ENCODE peak calls at places on chromosomes 1 and 21, in ten cellular contexts. F is RWPE1; H is mesenchymal stem cell; C is SJSA1; L is substantia nigra; M is Panc1; K is effector memory CD4-positive, alpha-beta T cell; E is heart right ventricle; B is HCT116; Z is upper lobe of right lung. R is an unnamed sample.

GRCh38 chr1:11340248-11340632 is 67.2 kb downstream of the UBIAD1 start:
- DNase-seq in F (no peak), H (no peak), C (no peak), L (no peak), M (no peak), K (no peak), E (no peak), B (no peak), Z (no peak), R (no peak)

GRCh38 chr1:47337350-47337749 is 3.8 kb downstream of the CMPK1 start:
- DNase-seq in F (no peak), H (no peak), C (no peak), L (no peak), M (no peak), K (no peak), E (no peak), B (no peak), Z (peak; percentile 40), R (no peak)

GRCh38 chr21:38824124-38824822 is 18.5 kb downstream of the ETS2 start:
- DNase-seq in F (no peak), H (peak; percentile 98), C (no peak), L (no peak), M (no peak), K (no peak), E (no peak), B (no peak), Z (no peak), R (no peak)

GRCh38 chr1:30283199-30283962 is 440.0 kb downstream of the MATN1 start:
- DNase-seq in F (no peak), H (no peak), C (peak; percentile 26), L (no peak), M (no peak), K (no peak), E (no peak), B (no peak), Z (no peak), R (peak; percentile 34)

GRCh38 chr1:27528701-27529637 is 39.0 kb upstream of the WASF2 start:
- DNase-seq in F (no peak), H (peak; percentile 77), C (no peak), L (peak; percentile 69), M (no peak), K (no peak), E (peak; percentile 73), B (no peak), Z (no peak), R (peak; percentile 89)

GRCh38 chr1:212600980-212601379 is 7.6 kb upstream of the ATF3 start:
- DNase-seq in F (no peak), H (peak; percentile 18), C (no peak), L (no peak), M (no peak), K (no peak), E (no peak), B (no peak), Z (no peak), R (no peak)

GRCh38 chr1:220927442-220927841 is 48.2 kb downstream of the HLX start:
- DNase-seq in F (no peak), H (no peak), C (no peak), L (no peak), M (no peak), K (no peak), E (no peak), B (no peak), Z (no peak), R (no peak)

GRCh38 chr1:41917051-41917530 is 1.6 kb downstream of the HIVEP3 start:
- DNase-seq in F (no peak), H (no peak), C (no peak), L (no peak), M (no peak), K (no peak), E (no peak), B (no peak), Z (no peak), R (no peak)

GRCh38 chr1:211925016-211925415 is 94.5 kb upstream of the LPGAT1 start:
- DNase-seq in F (peak; percentile 40), H (no peak), C (no peak), L (no peak), M (no peak), K (no peak), E (no peak), B (no peak), Z (no peak), R (no peak)

GRCh38 chr1:186782791-186783190 is 46.0 kb upstream of the PLA2G4A start:
- DNase-seq in F (no peak), H (no peak), C (no peak), L (no peak), M (no peak), K (no peak), E (no peak), B (no peak), Z (no peak), R (no peak)

GRCh38 chr1:51236548-51237312 is 657 bp downstream of the RNF11 start:
- DNase-seq in F (peak; percentile 60), H (peak; percentile 77), C (peak; percentile 52), L (no peak), M (no peak), K (peak; percentile 11), E (no peak), B (no peak), Z (peak; percentile 76), R (peak; percentile 78)

GRCh38 chr1:67339623-67340343 is 32.1 kb downstream of the IL12RB2 start:
- DNase-seq in F (peak; percentile 44), H (peak; percentile 85), C (no peak), L (no peak), M (no peak), K (no peak), E (no peak), B (no peak), Z (no peak), R (no peak)

GRCh38 chr1:106456832-106457231 is 599.6 kb upstream of the PRMT6 start:
- DNase-seq in F (no peak), H (no peak), C (no peak), L (no peak), M (no peak), K (no peak), E (no peak), B (no peak), Z (no peak), R (no peak)

GRCh38 chr1:180680558-180681144 is 48.8 kb downstream of the XPR1 start:
- DNase-seq in F (peak; percentile 20), H (peak; percentile 29), C (no peak), L (no peak), M (no peak), K (no peak), E (no peak), B (no peak), Z (no peak), R (no peak)

GRCh38 chr1:111279144-111279543 is 11.5 kb upstream of the CHIA start:
- DNase-seq in F (no peak), H (no peak), C (no peak), L (no peak), M (no peak), K (no peak), E (no peak), B (no peak), Z (no peak), R (no peak)

GRCh38 chr1:64514197-64514765 is 44.4 kb downstream of the CACHD1 start:
- DNase-seq in F (no peak), H (peak; percentile 74), C (no peak), L (no peak), M (no peak), K (no peak), E (no peak), B (no peak), Z (no peak), R (no peak)

DNA sequence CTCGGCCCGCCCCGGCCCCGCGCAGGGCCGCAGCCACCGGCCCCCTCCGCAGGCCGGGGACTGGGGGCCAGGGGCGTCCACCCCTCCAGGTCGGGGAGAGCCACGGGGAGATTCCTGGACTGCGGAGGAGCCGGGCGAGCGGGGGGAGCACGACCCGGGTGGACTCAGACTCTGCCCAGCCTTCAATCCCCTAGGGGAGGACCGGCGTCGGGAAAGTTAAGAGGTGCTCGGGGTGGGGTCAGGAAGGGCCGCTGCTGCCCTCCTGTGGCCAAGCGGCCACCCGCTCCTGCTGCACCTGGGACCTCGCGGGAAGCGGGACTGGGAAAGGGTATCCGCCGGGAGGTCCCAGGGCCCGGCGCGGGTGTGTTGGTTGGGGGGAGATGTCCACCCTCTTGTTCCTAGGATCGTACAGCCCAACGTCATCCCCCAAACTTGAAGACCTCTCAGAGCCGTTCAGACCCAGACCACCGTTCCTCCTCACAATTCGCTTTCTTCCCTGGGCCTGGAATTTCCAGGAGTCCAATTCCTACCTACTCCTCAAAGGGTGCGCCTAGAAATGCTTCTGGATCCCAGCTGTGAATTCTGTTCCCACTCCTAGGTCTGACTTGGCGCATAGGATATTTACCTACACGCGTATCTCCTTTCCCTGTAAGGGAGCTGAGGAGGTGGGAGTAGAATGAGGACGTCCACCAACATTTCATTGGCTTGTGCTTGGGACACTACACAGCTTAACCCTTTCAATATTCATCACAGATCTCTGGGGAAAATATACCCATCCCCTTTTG is 482 bp upstream of the RHOC start:
- DNase-seq in F (peak; percentile 89), H (peak; percentile 88), C (peak; percentile 93), L (peak; percentile 77), M (no peak), K (peak; percentile 26), E (peak; percentile 88), B (peak; percentile 75), Z (peak; percentile 93), R (peak; percentile 91)
- H3K27ac ChIP-seq in F (peak overlapping the region; percentile 96), H (peak overlapping the region; percentile 69), C (peak overlapping the region; percentile 69), L (peak overlapping the region; percentile 51), M (peak overlapping the region; percentile 79), K (no peak overlapping the region), E (peak overlapping the region; percentile 96), B (peak overlapping the region; percentile 77), Z (peak overlapping the region; percentile 92), R (peak overlapping the region; percentile 99)

GRCh38 chr1:110063781-110064180 is 6.7 kb downstream of the ALX3 start:
- DNase-seq in F (no peak), H (no peak), C (no peak), L (no peak), M (no peak), K (no peak), E (no peak), B (no peak), Z (no peak), R (no peak)
- H3K27ac ChIP-seq in F (no peak overlapping the region), H (no peak overlapping the region), C (no peak overlapping the region), L (no peak overlapping the region), M (no peak overlapping the region), K (no peak overlapping the region), E (no peak overlapping the region), B (no peak overlapping the region), Z (no peak overlapping the region), R (no peak overlapping the region)

DNA sequence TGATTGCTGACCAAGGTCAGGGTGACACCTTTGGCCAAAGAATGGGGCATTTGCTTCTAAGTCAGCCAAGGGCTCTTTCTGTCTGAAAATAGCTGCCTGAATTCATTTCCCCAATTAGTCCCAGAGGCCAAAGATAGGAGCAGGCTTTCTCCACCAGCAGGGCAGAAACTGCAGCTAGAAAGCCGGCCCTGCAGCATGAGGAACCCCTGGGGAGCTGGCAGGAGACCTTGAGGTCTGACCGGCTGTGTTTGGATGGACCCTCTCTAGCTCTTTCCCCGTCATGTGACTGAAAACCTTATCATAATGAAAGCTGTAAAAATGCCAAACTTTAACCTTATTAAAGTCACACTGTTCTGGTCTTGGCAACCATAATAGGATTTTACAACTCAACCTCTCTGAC is 93.4 kb downstream of the CD58 start:
- DNase-seq in F (no peak), H (no peak), C (no peak), L (no peak), M (no peak), K (no peak), E (no peak), B (no peak), Z (no peak), R (no peak)
- H3K27ac ChIP-seq in F (no peak overlapping the region), H (no peak overlapping the region), C (no peak overlapping the region), L (no peak overlapping the region), M (no peak overlapping the region), K (no peak overlapping the region), E (peak overlapping the region; percentile 90), B (no peak overlapping the region), Z (no peak overlapping the region), R (no peak overlapping the region)

GRCh38 chr1:160641323-160642280 is 5.2 kb downstream of the SLAMF1 start:
- DNase-seq in F (no peak), H (no peak), C (no peak), L (no peak), M (no peak), K (no peak), E (no peak), B (no peak), Z (no peak), R (no peak)
- H3K27ac ChIP-seq in F (no peak overlapping the region), H (no peak overlapping the region), C (no peak overlapping the region), L (no peak overlapping the region), M (no peak overlapping the region), K (peak overlapping the region; percentile 89), E (no peak overlapping the region), B (no peak overlapping the region), Z (no peak overlapping the region), R (no peak overlapping the region)

R was measured in tibial artery.